ENCODE peak calls at places on chromosomes 3 and 15, in eight cellular contexts. K is uterus, Z is ovary, C is cardiac fibroblast, F is pancreas, D is neural crest cell, P is B cell, M is PC-9. U is an unnamed sample.

GRCh38 chr3:149936812-149937230 is 33.9 kb downstream of the PFN2 start:
- DNase-seq in P (peak), D (peak), Z (no peak), C (peak), M (no peak), K (peak), F (peak), U (no peak)

GRCh38 chr3:77421916-77422315 is 382.0 kb downstream of the ROBO2 start:
- DNase-seq in D (no peak), Z (no peak), F (no peak), C (no peak), P (no peak), K (no peak), M (no peak), U (no peak)

GRCh38 chr3:52481819-52482521 is 13.2 kb upstream of the STAB1 start:
- DNase-seq in D (peak), C (peak), P (no peak), F (no peak), K (no peak), M (no peak), Z (no peak), U (no peak)

GRCh38 chr3:71489315-71489761 is 94.2 kb downstream of the FOXP1 start:
- DNase-seq in K (no peak), P (no peak), F (no peak), M (no peak), D (no peak), C (no peak), Z (no peak), U (no peak)

GRCh38 chr3:8964436-8965370 is 1.4 kb upstream of the RAD18 start:
- DNase-seq in D (no peak), C (peak), F (no peak), P (no peak), Z (no peak), K (no peak), M (peak), U (no peak)

GRCh38 chr15:66673410-66674322 is 28.4 kb upstream of the SMAD6 start:
- DNase-seq in P (peak), M (no peak), C (peak), Z (no peak), K (no peak), D (peak), F (peak), U (no peak)

GRCh38 chr15:60020736-60021135 is 16.6 kb downstream of the FOXB1 start:
- DNase-seq in P (no peak), Z (no peak), M (no peak), F (no peak), C (no peak), D (no peak), K (no peak), U (no peak)

GRCh38 chr15:77739591-77740378 is 107.1 kb upstream of the LINGO1 start:
- DNase-seq in M (no peak), F (no peak), Z (no peak), K (no peak), P (no peak), C (no peak), D (no peak), U (no peak)

GRCh38 chr15:63712828-63713520 is 115.8 kb downstream of the FBXL22 start:
- DNase-seq in Z (no peak), K (no peak), C (no peak), D (no peak), M (no peak), P (peak), F (no peak), U (no peak)

GRCh38 chr3:183576487-183577107 is 21.1 kb upstream of the KLHL6 start:
- DNase-seq in P (peak), Z (peak), F (no peak), M (no peak), D (no peak), K (no peak), C (peak), U (no peak)

GRCh38 chr15:75172168-75172841 is 29.4 kb upstream of the C15orf39 start:
- DNase-seq in Z (no peak), P (no peak), F (no peak), C (no peak), K (no peak), M (no peak), D (no peak), U (no peak)

GRCh38 chr3:129051776-129052400 is 8.7 kb upstream of the GP9 start:
- DNase-seq in M (peak), P (no peak), K (no peak), D (no peak), Z (peak), C (no peak), F (no peak), U (no peak)

GRCh38 chr3:6989608-6990291 is 128.8 kb downstream of the GRM7 start:
- DNase-seq in F (no peak), P (no peak), D (no peak), M (no peak), K (no peak), Z (no peak), C (no peak), U (no peak)

GRCh38 chr3:2765002-2765579 is 345.1 kb downstream of the IL5RA start:
- DNase-seq in Z (no peak), M (no peak), K (no peak), F (no peak), C (no peak), D (no peak), P (peak), U (no peak)

GRCh38 chr3:10737785-10738184 is 78.2 kb upstream of the SLC6A11 start:
- DNase-seq in P (no peak), M (no peak), F (no peak), C (no peak), Z (no peak), K (no peak), D (no peak), U (no peak)

GRCh38 chr3:29271501-29271900 is 9.4 kb upstream of the RBMS3 start:
- DNase-seq in C (no peak), P (no peak), Z (no peak), F (no peak), M (no peak), K (no peak), D (no peak), U (no peak)

GRCh38 chr3:30228302-30228631 is 378.1 kb upstream of the TGFBR2 start:
- DNase-seq in F (no peak), K (no peak), M (no peak), C (no peak), Z (no peak), P (no peak), D (no peak), U (no peak)

GRCh38 chr15:81940467-81941451 is 105.1 kb downstream of the MEX3B start:
- DNase-seq in M (no peak), K (no peak), P (no peak), F (no peak), C (peak), D (no peak), Z (no peak), U (no peak)

GRCh38 chr3:16248556-16248955 is 16.2 kb downstream of the DPH3 start:
- DNase-seq in C (no peak), P (no peak), Z (no peak), D (no peak), K (no peak), F (no peak), M (no peak), U (no peak)

GRCh38 chr15:31223478-31224350 is 102.9 kb upstream of the KLF13 start:
- DNase-seq in D (no peak), P (no peak), F (no peak), K (no peak), Z (no peak), M (no peak), C (no peak), U (no peak)

GRCh38 chr15:65303687-65304392 is 637 bp upstream of the RNU5B-1 start:
- DNase-seq in K (peak), M (peak), Z (peak), C (peak), D (no peak), F (peak), P (no peak), U (peak)

GRCh38 chr15:29854413-29854812 is 32.1 kb upstream of the TJP1 start:
- DNase-seq in F (no peak), K (no peak), C (no peak), P (no peak), M (peak), D (no peak), Z (no peak), U (no peak)

GRCh38 chr3:124600765-124601164 is 129.5 kb upstream of the UMPS start:
- DNase-seq in C (no peak), Z (no peak), P (no peak), F (no peak), M (no peak), K (no peak), D (no peak), U (no peak)

GRCh38 chr3:183114779-183115178 is 15.5 kb upstream of the MCCC1 start:
- DNase-seq in F (no peak), P (no peak), Z (no peak), M (no peak), C (no peak), D (no peak), K (no peak), U (no peak)

GRCh38 chr15:101045835-101046691 is 126.9 kb downstream of the LRRK1 start:
- DNase-seq in Z (peak), M (no peak), F (no peak), K (no peak), C (no peak), P (no peak), D (no peak), U (no peak)

GRCh38 chr3:169869484-169870304 is at the start of gene LRRC31:
- DNase-seq in C (no peak), M (no peak), D (no peak), P (no peak), Z (no peak), F (no peak), K (no peak), U (no peak)

GRCh38 chr15:51828621-51829359 is 663 bp upstream of the TMOD3 start:
- DNase-seq in C (no peak), D (no peak), M (peak), K (no peak), Z (no peak), F (no peak), P (no peak), U (no peak)

GRCh38 chr15:42108189-42108588 is 13.8 kb upstream of the PLA2G4D start:
- DNase-seq in D (no peak), M (no peak), Z (no peak), P (no peak), K (no peak), C (no peak), F (no peak), U (no peak)

GRCh38 chr3:150238043-150238802 is 169.9 kb upstream of the TSC22D2 start:
- DNase-seq in K (no peak), P (no peak), M (peak), D (no peak), F (no peak), C (no peak), Z (no peak), U (no peak)

GRCh38 chr3:108315767-108316301 is 19.5 kb downstream of the HHLA2 start:
- DNase-seq in F (no peak), Z (no peak), M (no peak), C (no peak), D (no peak), K (no peak), P (no peak), U (no peak)

GRCh38 chr3:127207727-127208482 is 15.0 kb downstream of the PRR23E start:
- DNase-seq in Z (no peak), F (no peak), K (no peak), M (no peak), C (no peak), D (no peak), P (no peak), U (no peak)

GRCh38 chr15:93825721-93826120 is 405.6 kb upstream of the MCTP2 start:
- DNase-seq in D (no peak), K (no peak), P (no peak), M (no peak), F (no peak), Z (no peak), C (no peak), U (no peak)

GRCh38 chr3:183371672-183371968 is 56.8 kb downstream of the MCF2L2 start:
- DNase-seq in K (no peak), D (no peak), Z (no peak), C (no peak), P (no peak), F (no peak), M (peak), U (no peak)

GRCh38 chr3:36941658-36942057 is 3.2 kb downstream of the TRANK1 start:
- DNase-seq in F (no peak), K (no peak), M (no peak), C (peak), D (no peak), P (no peak), Z (no peak), U (no peak)

GRCh38 chr3:42654331-42655201 is 1.1 kb downstream of the ZBTB47 start:
- DNase-seq in F (peak), M (no peak), Z (peak), P (peak), K (peak), C (peak), D (peak), U (no peak)

GRCh38 chr3:139235192-139235591 is 108.6 kb upstream of the MRPS22 start:
- DNase-seq in C (no peak), Z (no peak), F (no peak), M (no peak), D (no peak), P (no peak), K (no peak), U (no peak)

GRCh38 chr3:81788650-81789049 is 27.2 kb upstream of the GBE1 start:
- DNase-seq in C (no peak), P (no peak), D (no peak), Z (no peak), F (no peak), M (no peak), K (no peak), U (no peak)

GRCh38 chr3:86180696-86181095 is 810.3 kb downstream of the VGLL3 start:
- DNase-seq in P (no peak), C (no peak), F (no peak), M (no peak), D (no peak), Z (no peak), K (no peak), U (no peak)
- TF ChIP-seq CTCF in P (no peak), C (no peak), F (no peak), M (peak), D (peak), Z (no peak), K (no peak), U (peak)

DNA sequence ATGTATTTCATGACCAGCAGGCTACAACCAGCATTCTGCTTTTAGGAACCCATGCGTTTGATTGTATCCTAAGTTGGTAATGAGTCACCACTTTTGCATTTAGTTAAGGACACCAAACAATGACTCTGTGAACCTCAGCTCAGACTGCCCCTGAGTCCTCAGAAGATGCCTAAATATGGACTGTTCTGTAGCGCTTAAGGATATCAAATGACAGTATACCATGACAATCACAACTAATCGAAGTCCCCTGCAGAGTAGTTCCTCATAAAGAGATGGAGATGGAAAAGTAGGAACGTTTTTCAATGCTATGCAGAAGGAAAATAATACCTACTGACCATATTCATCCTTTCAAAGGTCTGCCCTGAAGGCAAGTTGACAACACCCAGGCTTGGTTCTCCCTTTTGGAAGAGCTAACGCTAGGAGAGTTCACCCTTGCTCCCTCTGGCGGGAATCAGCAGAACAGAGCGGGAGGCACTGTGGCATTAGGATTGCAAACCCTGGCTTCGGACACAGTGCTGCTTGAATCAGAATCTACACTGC is 508.6 kb downstream of the FHIT start:
- DNase-seq in K (no peak), P (no peak), M (peak), F (no peak), Z (no peak), D (peak), C (peak), U (no peak)
- TF ChIP-seq CTCF in K (no peak), P (no peak), M (peak), F (no peak), Z (no peak), D (peak), C (peak), U (no peak)

GRCh38 chr3:44114142-44114541 is 127.5 kb upstream of the TOPAZ1 start:
- DNase-seq in K (no peak), Z (no peak), C (peak), P (peak), M (no peak), F (peak), D (peak), U (no peak)
- TF ChIP-seq CTCF in K (no peak), Z (no peak), C (peak), P (peak), M (no peak), F (peak), D (peak), U (no peak)

DNA sequence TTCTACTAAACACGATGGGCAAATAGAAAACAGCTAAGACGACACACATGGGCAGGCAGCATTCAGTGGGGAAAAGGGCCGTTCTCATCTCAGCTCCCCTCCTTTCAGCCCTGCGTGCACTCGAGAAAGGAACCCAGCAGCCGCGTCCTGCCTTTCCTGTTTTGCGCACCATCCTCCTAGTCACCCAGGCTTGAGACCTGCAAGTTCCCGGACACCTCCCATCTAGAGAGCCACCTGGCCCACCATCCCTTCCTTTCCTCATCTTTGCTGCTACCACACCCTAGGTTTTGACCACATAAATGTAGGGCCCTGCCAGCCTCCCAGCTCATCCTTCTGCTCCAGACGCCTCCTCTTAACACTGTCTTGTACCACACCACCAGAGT is 181.8 kb downstream of the STT3B start:
- DNase-seq in F (no peak), D (no peak), Z (no peak), M (no peak), P (no peak), C (no peak), K (no peak), U (no peak)
- TF ChIP-seq CTCF in F (no peak), D (no peak), Z (no peak), M (no peak), P (no peak), C (no peak), K (no peak), U (no peak)

GRCh38 chr3:140863481-140864084 is 78.1 kb upstream of the SLC25A36 start:
- DNase-seq in P (peak), K (peak), C (peak), Z (peak), D (peak), F (peak), M (peak), U (peak)
- TF ChIP-seq CTCF in P (peak), K (peak), C (peak), Z (peak), D (peak), F (peak), M (peak), U (no peak)

DNA sequence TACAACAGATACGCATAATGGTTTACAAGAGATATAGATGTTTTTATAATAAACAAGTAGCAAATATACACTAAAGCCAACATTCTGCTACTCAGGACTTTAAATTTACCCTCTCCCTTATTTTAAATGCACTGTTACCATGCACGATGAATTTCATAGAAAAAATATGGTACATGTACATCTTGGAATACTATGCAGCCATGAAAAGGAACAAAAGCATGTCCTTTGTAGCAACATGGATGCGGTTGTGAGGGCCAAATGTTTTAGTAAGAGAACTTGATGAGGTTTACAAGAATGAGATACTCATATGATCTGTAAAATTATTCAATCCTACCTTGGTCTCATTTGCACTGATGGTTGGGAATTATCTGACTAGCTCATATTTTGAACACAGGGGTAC is 769.3 kb downstream of the VGLL3 start:
- DNase-seq in F (no peak), K (no peak), Z (no peak), P (no peak), D (no peak), M (no peak), C (no peak), U (no peak)
- TF ChIP-seq CTCF in F (no peak), K (no peak), Z (no peak), P (no peak), D (no peak), M (no peak), C (no peak), U (no peak)

DNA sequence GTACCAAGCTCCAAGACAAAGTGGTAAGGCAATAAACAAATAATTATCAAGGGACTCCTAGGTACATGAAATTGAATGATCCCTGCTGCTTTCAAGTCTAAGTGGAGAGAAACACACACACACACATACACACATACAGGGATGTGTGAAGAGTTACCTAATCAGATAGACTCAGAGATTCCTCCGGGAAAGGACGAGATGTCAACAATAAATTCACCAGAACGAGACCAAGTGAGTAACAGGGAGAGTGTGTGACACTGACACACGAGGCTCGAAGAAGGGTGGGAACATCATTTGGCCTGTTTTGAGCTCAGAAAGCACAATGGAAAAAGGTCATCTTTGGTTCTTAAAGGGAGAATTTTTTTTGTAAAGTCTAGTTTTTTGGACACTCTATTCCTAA is 13.3 kb downstream of the LRIG1 start:
- DNase-seq in C (no peak), P (no peak), K (no peak), Z (no peak), D (no peak), M (no peak), F (no peak), U (no peak)
- TF ChIP-seq CTCF in C (no peak), P (no peak), K (no peak), Z (no peak), D (no peak), M (no peak), F (no peak), U (no peak)

GRCh38 chr3:100775669-100776068 is 66.4 kb downstream of the TFG start:
- DNase-seq in Z (no peak), K (no peak), P (no peak), C (no peak), D (no peak), F (no peak), M (no peak), U (no peak)

GRCh38 chr3:100777271-100777670 is 68.0 kb downstream of the TFG start:
- DNase-seq in F (no peak), Z (no peak), M (no peak), K (no peak), C (no peak), D (no peak), P (no peak), U (no peak)

GRCh38 chr3:100779475-100779874 is 70.2 kb downstream of the TFG start:
- DNase-seq in C (no peak), K (no peak), D (no peak), F (no peak), P (no peak), M (no peak), Z (no peak), U (no peak)

GRCh38 chr3:100776097-100776729 is 66.9 kb downstream of the TFG start:
- DNase-seq in P (no peak), C (no peak), D (no peak), Z (no peak), K (no peak), F (no peak), M (no peak), U (no peak)

DNA sequence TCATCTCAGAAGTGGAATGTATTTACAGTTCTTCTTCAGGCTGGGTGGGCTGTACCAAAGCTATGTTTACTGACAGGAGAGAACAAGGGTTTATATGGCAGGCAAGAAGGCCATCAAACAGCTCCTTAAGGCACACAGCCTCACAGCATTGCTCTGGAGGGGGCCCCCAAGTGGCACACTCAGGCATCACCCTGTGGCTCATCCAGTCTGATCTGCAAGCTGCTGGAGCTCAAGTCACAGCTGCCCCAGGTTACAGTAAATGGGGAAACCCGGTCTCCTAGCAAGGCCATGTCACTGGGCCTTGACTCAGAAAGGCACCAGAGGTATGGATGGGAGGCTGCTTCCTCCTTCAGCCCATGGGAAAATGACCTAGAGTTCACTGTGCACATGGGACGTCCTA is 67.4 kb downstream of the TFG start:
- DNase-seq in D (no peak), Z (no peak), M (no peak), C (no peak), P (no peak), F (no peak), K (no peak), U (no peak)
- TF ChIP-seq CTCF in D (no peak), Z (no peak), M (no peak), C (no peak), P (no peak), F (no peak), K (no peak), U (no peak)